ENCODE peak calls at places on chromosomes 11 and 22, in nine cellular contexts. One of them, this sample, is unnamed.

GRCh38 chr11:2220173-2220771 is 48.7 kb upstream of the TH start:
- DNase-seq in progenitor cell of endocrine pancreas: no peak
- DNase-seq in aorta: no peak
- DNase-seq in frontal cortex: no peak
- DNase-seq in NCI-H1092: no peak
- DNase-seq in GDM1: no peak
- DNase-seq in heart right ventricle: no peak
- DNase-seq in amniotic stem cell: no peak
- DNase-seq in SK-N-SH: no peak
- DNase-seq in this sample: no peak

GRCh38 chr11:35515224-35515623 is 10.2 kb downstream of the PAMR1 start:
- DNase-seq in progenitor cell of endocrine pancreas: no peak
- DNase-seq in aorta: no peak
- DNase-seq in frontal cortex: no peak
- DNase-seq in NCI-H1092: no peak
- DNase-seq in GDM1: no peak
- DNase-seq in heart right ventricle: no peak
- DNase-seq in amniotic stem cell: peak
- DNase-seq in SK-N-SH: no peak
- DNase-seq in this sample: no peak

GRCh38 chr22:49163258-49163959 is 664.3 kb downstream of the BRD1 start:
- DNase-seq in progenitor cell of endocrine pancreas: no peak
- DNase-seq in aorta: peak
- DNase-seq in frontal cortex: no peak
- DNase-seq in NCI-H1092: no peak
- DNase-seq in GDM1: no peak
- DNase-seq in heart right ventricle: no peak
- DNase-seq in amniotic stem cell: no peak
- DNase-seq in SK-N-SH: no peak
- DNase-seq in this sample: no peak

GRCh38 chr22:49626361-49627216 is 201.1 kb downstream of the BRD1 start:
- DNase-seq in progenitor cell of endocrine pancreas: no peak
- DNase-seq in aorta: peak
- DNase-seq in frontal cortex: no peak
- DNase-seq in NCI-H1092: no peak
- DNase-seq in GDM1: no peak
- DNase-seq in heart right ventricle: no peak
- DNase-seq in amniotic stem cell: no peak
- DNase-seq in SK-N-SH: no peak
- DNase-seq in this sample: peak

GRCh38 chr11:131422491-131422890 is 52.1 kb downstream of the NTM start:
- DNase-seq in progenitor cell of endocrine pancreas: no peak
- DNase-seq in aorta: no peak
- DNase-seq in frontal cortex: no peak
- DNase-seq in NCI-H1092: no peak
- DNase-seq in GDM1: no peak
- DNase-seq in heart right ventricle: no peak
- DNase-seq in amniotic stem cell: no peak
- DNase-seq in SK-N-SH: no peak
- DNase-seq in this sample: no peak

GRCh38 chr22:17471901-17472566 is 91.3 kb upstream of the SLC25A18 start:
- DNase-seq in progenitor cell of endocrine pancreas: no peak
- DNase-seq in aorta: no peak
- DNase-seq in frontal cortex: no peak
- DNase-seq in NCI-H1092: no peak
- DNase-seq in GDM1: no peak
- DNase-seq in heart right ventricle: no peak
- DNase-seq in amniotic stem cell: no peak
- DNase-seq in SK-N-SH: no peak
- DNase-seq in this sample: no peak

GRCh38 chr22:39525658-39525975 is 5.3 kb downstream of the ATF4 start:
- DNase-seq in progenitor cell of endocrine pancreas: no peak
- DNase-seq in aorta: no peak
- DNase-seq in frontal cortex: no peak
- DNase-seq in NCI-H1092: no peak
- DNase-seq in GDM1: no peak
- DNase-seq in heart right ventricle: no peak
- DNase-seq in amniotic stem cell: no peak
- DNase-seq in SK-N-SH: no peak
- DNase-seq in this sample: no peak

GRCh38 chr22:31328545-31328960 is 17.6 kb downstream of the PATZ1 start:
- DNase-seq in progenitor cell of endocrine pancreas: no peak
- DNase-seq in aorta: no peak
- DNase-seq in frontal cortex: no peak
- DNase-seq in NCI-H1092: no peak
- DNase-seq in GDM1: no peak
- DNase-seq in heart right ventricle: no peak
- DNase-seq in amniotic stem cell: no peak
- DNase-seq in SK-N-SH: no peak
- DNase-seq in this sample: no peak

GRCh38 chr22:46029036-46029435 is 52.1 kb upstream of the WNT7B start:
- DNase-seq in progenitor cell of endocrine pancreas: no peak
- DNase-seq in aorta: no peak
- DNase-seq in frontal cortex: no peak
- DNase-seq in NCI-H1092: no peak
- DNase-seq in GDM1: no peak
- DNase-seq in heart right ventricle: no peak
- DNase-seq in amniotic stem cell: no peak
- DNase-seq in SK-N-SH: no peak
- DNase-seq in this sample: no peak

GRCh38 chr22:44685384-44686056 is 16.5 kb upstream of the PRR5 start:
- DNase-seq in progenitor cell of endocrine pancreas: no peak
- DNase-seq in aorta: no peak
- DNase-seq in frontal cortex: no peak
- DNase-seq in NCI-H1092: no peak
- DNase-seq in GDM1: peak
- DNase-seq in heart right ventricle: peak
- DNase-seq in amniotic stem cell: no peak
- DNase-seq in SK-N-SH: peak
- DNase-seq in this sample: no peak